ENCODE peak calls at places on chromosomes 2 and 18, in seven cellular contexts. Z is neural progenitor cell, A is left ventricle myocardium inferior, X is A549, I is aorta, F is pancreas, E is Panc1. S is an unnamed sample.
A peak's percentile ranks its signal among the peaks of the same experiment; 100 is the strongest.

GRCh38 chr2:51813245-51813644 is 781.3 kb upstream of the NRXN1 start:
- DNase-seq in A (no peak), E (no peak), X (peak; percentile 4), I (no peak), Z (no peak), F (no peak), S (no peak)

GRCh38 chr2:36800381-36800780 is 103.9 kb downstream of the VIT start:
- DNase-seq in F (no peak), X (no peak), Z (no peak), E (no peak), A (no peak), I (no peak), S (no peak)

GRCh38 chr18:57664600-57665165 is 43.0 kb upstream of the NARS1 start:
- DNase-seq in E (no peak), Z (peak; percentile 6), A (no peak), I (no peak), F (no peak), X (no peak), S (no peak)

GRCh38 chr2:128390256-128390990 is 71.8 kb upstream of the HS6ST1 start:
- DNase-seq in I (peak; percentile 57), Z (no peak), E (no peak), X (no peak), F (peak; percentile 25), A (no peak), S (no peak)

GRCh38 chr2:33354981-33355380 is 121.5 kb upstream of the RASGRP3 start:
- DNase-seq in F (no peak), A (no peak), I (no peak), E (no peak), X (no peak), Z (no peak), S (no peak)

GRCh38 chr18:46324556-46324955 is 220.4 kb downstream of the HAUS1 start:
- DNase-seq in F (no peak), I (peak; percentile 21), A (no peak), E (peak; percentile 8), Z (no peak), X (peak; percentile 49), S (no peak)

GRCh38 chr2:139835101-139835500 is 1054.9 kb upstream of the NXPH2 start:
- DNase-seq in Z (no peak), A (no peak), I (no peak), F (no peak), E (no peak), X (no peak), S (no peak)

GRCh38 chr2:59997371-59997770 is 556.1 kb downstream of the BCL11A start:
- DNase-seq in F (no peak), X (no peak), I (no peak), Z (no peak), E (no peak), A (no peak), S (no peak)

GRCh38 chr2:28981016-28981441 is at the start of gene TOGARAM2:
- DNase-seq in I (no peak), F (no peak), X (no peak), A (peak; percentile 31), E (no peak), Z (peak; percentile 39), S (no peak)

GRCh38 chr2:202632682-202633081 is 2.1 kb upstream of the FAM117B start:
- DNase-seq in I (peak; percentile 83), E (no peak), A (peak; percentile 36), X (no peak), F (no peak), Z (no peak), S (no peak)

GRCh38 chr2:36655456-36655855 is 41.1 kb upstream of the VIT start:
- DNase-seq in A (no peak), Z (no peak), E (no peak), X (no peak), F (no peak), I (no peak), S (peak; percentile 80)

GRCh38 chr2:181642071-181642470 is 14.8 kb downstream of the CERKL start:
- DNase-seq in I (no peak), F (no peak), E (no peak), Z (no peak), A (no peak), X (no peak), S (no peak)

GRCh38 chr2:44166096-44166495 is 2.6 kb upstream of the PPM1B start:
- DNase-seq in I (no peak), Z (peak; percentile 18), F (no peak), X (no peak), E (no peak), A (no peak), S (no peak)

GRCh38 chr2:173193925-173194324 is 118.3 kb downstream of the MAP3K20 start:
- DNase-seq in F (no peak), I (no peak), E (no peak), Z (peak; percentile 13), X (no peak), A (no peak), S (no peak)

GRCh38 chr2:127784965-127785518 is 25.9 kb downstream of the WDR33 start:
- DNase-seq in F (no peak), I (no peak), E (no peak), A (no peak), X (no peak), Z (no peak), S (no peak)

GRCh38 chr2:217037330-217037729 is 177.5 kb upstream of the TNP1 start:
- DNase-seq in Z (no peak), I (no peak), A (no peak), X (no peak), E (no peak), F (no peak), S (no peak)

GRCh38 chr18:8857806-8858205 is 152.4 kb downstream of the MTCL1 start:
- DNase-seq in E (no peak), X (no peak), F (no peak), A (no peak), Z (no peak), I (no peak), S (no peak)

GRCh38 chr2:235497096-235497495 is 3.3 kb downstream of the AGAP1 start:
- DNase-seq in X (no peak), I (peak; percentile 37), E (no peak), A (no peak), F (no peak), Z (no peak), S (no peak)

GRCh38 chr2:203444738-203445137 is 90.4 kb downstream of the RAPH1 start:
- DNase-seq in Z (no peak), F (no peak), A (no peak), E (no peak), I (no peak), X (no peak), S (no peak)

GRCh38 chr2:42813773-42814172 is 21.4 kb upstream of the HAAO start:
- DNase-seq in E (no peak), A (no peak), X (no peak), I (no peak), F (no peak), Z (no peak), S (no peak)

GRCh38 chr2:232973336-232973735 is 39.7 kb downstream of the NGEF start:
- DNase-seq in Z (no peak), E (no peak), I (peak; percentile 37), A (no peak), F (no peak), X (no peak), S (no peak)

GRCh38 chr2:114857196-114857595 is 414.8 kb downstream of the DPP10 start:
- DNase-seq in I (no peak), A (no peak), E (no peak), X (no peak), F (no peak), Z (no peak), S (no peak)

GRCh38 chr2:239927424-239927981 is 97.6 kb downstream of the NDUFA10 start:
- DNase-seq in E (peak; percentile 78), I (peak; percentile 68), Z (no peak), F (peak; percentile 35), A (peak; percentile 14), X (peak; percentile 89), S (peak; percentile 64)

GRCh38 chr2:217939220-217939619 is 63.6 kb downstream of the TNS1 start:
- DNase-seq in Z (no peak), X (no peak), E (no peak), A (no peak), I (peak; percentile 68), F (no peak), S (no peak)

GRCh38 chr2:176085861-176086771 is 2.4 kb upstream of the EVX2 start:
- DNase-seq in X (peak; percentile 55), Z (peak; percentile 78), F (peak; percentile 62), E (no peak), A (no peak), I (peak; percentile 80), S (no peak)

DNA sequence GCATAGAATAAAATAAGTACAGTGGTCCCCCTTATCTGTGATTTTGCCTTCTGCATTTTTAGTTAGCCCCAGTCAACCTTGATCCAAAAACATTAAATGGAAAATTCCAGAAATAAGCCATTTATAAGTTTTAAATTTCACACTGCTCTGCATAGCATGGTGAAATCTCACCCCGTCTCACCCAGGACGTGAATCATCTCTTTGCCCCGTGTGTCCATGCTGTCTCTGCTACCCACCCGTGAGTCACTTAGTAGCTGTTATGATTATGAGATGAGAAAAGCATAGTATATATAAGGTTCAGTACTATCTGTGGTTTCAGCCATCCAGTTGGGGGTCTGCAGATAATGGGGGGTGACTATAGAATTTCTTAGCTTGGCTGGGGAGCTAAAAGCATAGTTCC is 67.3 kb downstream of the RHBDD1 start:
- DNase-seq in Z (no peak), X (peak; percentile 18), A (no peak), F (no peak), E (no peak), I (no peak), S (peak; percentile 35)
- H3K27ac ChIP-seq in Z (no peak overlapping the region), X (peak overlapping the region; percentile 63), A (no peak overlapping the region), F (no peak overlapping the region), E (no peak overlapping the region), I (no peak overlapping the region), S (peak overlapping the region; percentile 65)

GRCh38 chr2:199405241-199405640 is 52.5 kb downstream of the SATB2 start:
- DNase-seq in F (no peak), I (no peak), E (no peak), Z (peak; percentile 32), A (no peak), X (peak; percentile 18), S (no peak)
- H3K4me1 ChIP-seq in F (no peaks in the 10 kb centered on the region), I (no peaks in the 10 kb centered on the region), E (peaks cover 5% of the 10 kb centered on the region), Z (no peaks in the 10 kb centered on the region), A (no peaks in the 10 kb centered on the region), X (no peaks in the 10 kb centered on the region), S (peaks cover 13% of the 10 kb centered on the region)

GRCh38 chr2:230869691-230870543 is 5.2 kb downstream of the ITM2C start:
- DNase-seq in A (no peak), X (no peak), E (no peak), I (no peak), F (no peak), Z (no peak), S (peak; percentile 40)
- H3K27ac ChIP-seq in A (peak overlapping the region; percentile 25), X (no peak overlapping the region), E (no peak overlapping the region), I (no peak overlapping the region), F (no peak overlapping the region), Z (no peak overlapping the region), S (no peak overlapping the region)

GRCh38 chr2:26769501-26769850 is 5.4 kb downstream of the SLC35F6 start:
- DNase-seq in Z (no peak), F (no peak), A (no peak), I (no peak), E (no peak), X (no peak), S (no peak)

GRCh38 chr2:26770986-26771586 is 7.0 kb downstream of the SLC35F6 start:
- DNase-seq in I (peak; percentile 84), Z (no peak), F (no peak), X (peak; percentile 78), A (peak; percentile 82), E (no peak), S (no peak)

GRCh38 chr2:26767129-26767528 is 3.0 kb downstream of the SLC35F6 start:
- DNase-seq in F (no peak), X (no peak), Z (no peak), E (no peak), A (no peak), I (no peak), S (no peak)

GRCh38 chr2:26767894-26768487 is 3.9 kb downstream of the SLC35F6 start:
- DNase-seq in X (no peak), Z (no peak), A (no peak), F (no peak), E (no peak), I (no peak), S (no peak)

GRCh38 chr2:26768759-26769500 is 4.8 kb downstream of the SLC35F6 start:
- DNase-seq in Z (no peak), X (peak; percentile 69), F (no peak), A (peak; percentile 66), I (peak; percentile 87), E (no peak), S (peak; percentile 31)
- H3K4me1 ChIP-seq in Z (peaks cover 11% of the 10 kb centered on the region), X (peaks cover 87% of the 10 kb centered on the region), F (peaks cover 23% of the 10 kb centered on the region), A (peaks cover 98% of the 10 kb centered on the region), I (no peaks in the 10 kb centered on the region), E (peaks cover 68% of the 10 kb centered on the region), S (peaks cover 24% of the 10 kb centered on the region)

S was measured in SJSA1.